ENCODE peak calls at places on chromosome 1, in ten cellular contexts. One of them, this sample, is unnamed.

GRCh38 chr1:114330451-114330983 is 176.8 kb upstream of the SYT6 start:
- DNase-seq in neuronal stem cell: no peak
- DNase-seq in KBM-7: no peak
- DNase-seq in lung microvascular endothelial cell: no peak
- DNase-seq in cardiac muscle cell: no peak
- DNase-seq in T-cell: peak; percentile 40
- DNase-seq in left colon: no peak
- DNase-seq in AG09309: no peak
- DNase-seq in ELR: no peak
- DNase-seq in HFF-Myc: no peak
- DNase-seq in this sample: peak; percentile 18

GRCh38 chr1:185474440-185475149 is 157.6 kb upstream of the IVNS1ABP start:
- DNase-seq in neuronal stem cell: no peak
- DNase-seq in KBM-7: no peak
- DNase-seq in lung microvascular endothelial cell: no peak
- DNase-seq in cardiac muscle cell: no peak
- DNase-seq in T-cell: no peak
- DNase-seq in left colon: no peak
- DNase-seq in AG09309: no peak
- DNase-seq in ELR: peak; percentile 46
- DNase-seq in HFF-Myc: no peak
- DNase-seq in this sample: peak; percentile 38

GRCh38 chr1:205279986-205280385 is 41.6 kb downstream of the NUAK2 start:
- DNase-seq in neuronal stem cell: no peak
- DNase-seq in KBM-7: no peak
- DNase-seq in lung microvascular endothelial cell: no peak
- DNase-seq in cardiac muscle cell: no peak
- DNase-seq in T-cell: peak; percentile 24
- DNase-seq in left colon: no peak
- DNase-seq in AG09309: no peak
- DNase-seq in ELR: no peak
- DNase-seq in HFF-Myc: no peak
- DNase-seq in this sample: peak; percentile 43

GRCh38 chr1:116553386-116554115 is 17.3 kb downstream of the CD58 start:
- DNase-seq in neuronal stem cell: no peak
- DNase-seq in KBM-7: no peak
- DNase-seq in lung microvascular endothelial cell: no peak
- DNase-seq in cardiac muscle cell: no peak
- DNase-seq in T-cell: no peak
- DNase-seq in left colon: no peak
- DNase-seq in AG09309: no peak
- DNase-seq in ELR: peak; percentile 40
- DNase-seq in HFF-Myc: no peak
- DNase-seq in this sample: no peak

GRCh38 chr1:85203573-85204169 is 2.9 kb upstream of the SYDE2 start:
- DNase-seq in neuronal stem cell: no peak
- DNase-seq in KBM-7: no peak
- DNase-seq in lung microvascular endothelial cell: peak; percentile 77
- DNase-seq in cardiac muscle cell: no peak
- DNase-seq in T-cell: no peak
- DNase-seq in left colon: no peak
- DNase-seq in AG09309: peak; percentile 17
- DNase-seq in ELR: peak; percentile 71
- DNase-seq in HFF-Myc: no peak
- DNase-seq in this sample: no peak

GRCh38 chr1:217857061-217857460 is 225.9 kb downstream of the SPATA17 start:
- DNase-seq in neuronal stem cell: no peak
- DNase-seq in KBM-7: no peak
- DNase-seq in lung microvascular endothelial cell: no peak
- DNase-seq in cardiac muscle cell: peak; percentile 6
- DNase-seq in T-cell: no peak
- DNase-seq in left colon: no peak
- DNase-seq in AG09309: no peak
- DNase-seq in ELR: no peak
- DNase-seq in HFF-Myc: no peak
- DNase-seq in this sample: no peak

GRCh38 chr1:43338001-43338400 is 383 bp downstream of the MPL start:
- DNase-seq in neuronal stem cell: no peak
- DNase-seq in KBM-7: no peak
- DNase-seq in lung microvascular endothelial cell: no peak
- DNase-seq in cardiac muscle cell: no peak
- DNase-seq in T-cell: no peak
- DNase-seq in left colon: no peak
- DNase-seq in AG09309: no peak
- DNase-seq in ELR: no peak
- DNase-seq in HFF-Myc: no peak
- DNase-seq in this sample: no peak

GRCh38 chr1:226104671-226105121 is 42.2 kb downstream of the H3-3A start:
- DNase-seq in neuronal stem cell: no peak
- DNase-seq in KBM-7: no peak
- DNase-seq in lung microvascular endothelial cell: no peak
- DNase-seq in cardiac muscle cell: no peak
- DNase-seq in T-cell: no peak
- DNase-seq in left colon: no peak
- DNase-seq in AG09309: no peak
- DNase-seq in ELR: peak; percentile 81
- DNase-seq in HFF-Myc: no peak
- DNase-seq in this sample: no peak

GRCh38 chr1:15768388-15768787 is 9.8 kb downstream of the FBLIM1 start:
- DNase-seq in neuronal stem cell: no peak
- DNase-seq in KBM-7: no peak
- DNase-seq in lung microvascular endothelial cell: no peak
- DNase-seq in cardiac muscle cell: no peak
- DNase-seq in T-cell: no peak
- DNase-seq in left colon: no peak
- DNase-seq in AG09309: no peak
- DNase-seq in ELR: no peak
- DNase-seq in HFF-Myc: no peak
- DNase-seq in this sample: no peak

GRCh38 chr1:9143250-9143649 is 14.3 kb upstream of the GPR157 start:
- DNase-seq in neuronal stem cell: no peak
- DNase-seq in KBM-7: no peak
- DNase-seq in lung microvascular endothelial cell: no peak
- DNase-seq in cardiac muscle cell: peak; percentile 86
- DNase-seq in T-cell: no peak
- DNase-seq in left colon: no peak
- DNase-seq in AG09309: peak; percentile 65
- DNase-seq in ELR: peak; percentile 62
- DNase-seq in HFF-Myc: no peak
- DNase-seq in this sample: no peak

GRCh38 chr1:236016083-236016482 is 48.8 kb downstream of the NID1 start:
- DNase-seq in neuronal stem cell: no peak
- DNase-seq in KBM-7: no peak
- DNase-seq in lung microvascular endothelial cell: no peak
- DNase-seq in cardiac muscle cell: peak; percentile 47
- DNase-seq in T-cell: no peak
- DNase-seq in left colon: peak; percentile 51
- DNase-seq in AG09309: no peak
- DNase-seq in ELR: no peak
- DNase-seq in HFF-Myc: no peak
- DNase-seq in this sample: peak; percentile 53

GRCh38 chr1:59146056-59146455 is 150.8 kb upstream of the FGGY start:
- DNase-seq in neuronal stem cell: no peak
- DNase-seq in KBM-7: no peak
- DNase-seq in lung microvascular endothelial cell: no peak
- DNase-seq in cardiac muscle cell: no peak
- DNase-seq in T-cell: no peak
- DNase-seq in left colon: no peak
- DNase-seq in AG09309: no peak
- DNase-seq in ELR: no peak
- DNase-seq in HFF-Myc: no peak
- DNase-seq in this sample: no peak

GRCh38 chr1:196407358-196408041 is 200.7 kb downstream of the KCNT2 start:
- DNase-seq in neuronal stem cell: no peak
- DNase-seq in KBM-7: no peak
- DNase-seq in lung microvascular endothelial cell: no peak
- DNase-seq in cardiac muscle cell: peak; percentile 78
- DNase-seq in T-cell: no peak
- DNase-seq in left colon: no peak
- DNase-seq in AG09309: no peak
- DNase-seq in ELR: no peak
- DNase-seq in HFF-Myc: no peak
- DNase-seq in this sample: no peak

GRCh38 chr1:81498370-81499184 is 302.2 kb upstream of the ADGRL2 start:
- DNase-seq in neuronal stem cell: no peak
- DNase-seq in KBM-7: no peak
- DNase-seq in lung microvascular endothelial cell: no peak
- DNase-seq in cardiac muscle cell: no peak
- DNase-seq in T-cell: no peak
- DNase-seq in left colon: no peak
- DNase-seq in AG09309: no peak
- DNase-seq in ELR: no peak
- DNase-seq in HFF-Myc: no peak
- DNase-seq in this sample: no peak

GRCh38 chr1:39628807-39629347 is 10.6 kb downstream of the HEYL start:
- DNase-seq in neuronal stem cell: no peak
- DNase-seq in KBM-7: no peak
- DNase-seq in lung microvascular endothelial cell: no peak
- DNase-seq in cardiac muscle cell: no peak
- DNase-seq in T-cell: no peak
- DNase-seq in left colon: no peak
- DNase-seq in AG09309: no peak
- DNase-seq in ELR: no peak
- DNase-seq in HFF-Myc: no peak
- DNase-seq in this sample: no peak

GRCh38 chr1:26302733-26303405 is 3.6 kb downstream of the UBXN11 start:
- DNase-seq in neuronal stem cell: no peak
- DNase-seq in KBM-7: no peak
- DNase-seq in lung microvascular endothelial cell: no peak
- DNase-seq in cardiac muscle cell: peak; percentile 79
- DNase-seq in T-cell: no peak
- DNase-seq in left colon: no peak
- DNase-seq in AG09309: no peak
- DNase-seq in ELR: peak; percentile 82
- DNase-seq in HFF-Myc: peak; percentile 37
- DNase-seq in this sample: no peak

GRCh38 chr1:36116906-36117305 is 8.1 kb downstream of the COL8A2 start:
- DNase-seq in neuronal stem cell: no peak
- DNase-seq in KBM-7: no peak
- DNase-seq in lung microvascular endothelial cell: no peak
- DNase-seq in cardiac muscle cell: no peak
- DNase-seq in T-cell: no peak
- DNase-seq in left colon: no peak
- DNase-seq in AG09309: no peak
- DNase-seq in ELR: no peak
- DNase-seq in HFF-Myc: no peak
- DNase-seq in this sample: no peak

GRCh38 chr1:208461680-208462079 is 217.5 kb upstream of the PLXNA2 start:
- DNase-seq in neuronal stem cell: no peak
- DNase-seq in KBM-7: no peak
- DNase-seq in lung microvascular endothelial cell: no peak
- DNase-seq in cardiac muscle cell: no peak
- DNase-seq in T-cell: no peak
- DNase-seq in left colon: no peak
- DNase-seq in AG09309: no peak
- DNase-seq in ELR: peak; percentile 21
- DNase-seq in HFF-Myc: no peak
- DNase-seq in this sample: no peak

GRCh38 chr1:11802616-11802972 is 3.2 kb downstream of the MTHFR start:
- DNase-seq in neuronal stem cell: no peak
- DNase-seq in KBM-7: no peak
- DNase-seq in lung microvascular endothelial cell: peak; percentile 32
- DNase-seq in cardiac muscle cell: no peak
- DNase-seq in T-cell: no peak
- DNase-seq in left colon: no peak
- DNase-seq in AG09309: no peak
- DNase-seq in ELR: peak; percentile 34
- DNase-seq in HFF-Myc: no peak
- DNase-seq in this sample: no peak

GRCh38 chr1:27634982-27635362 is at the start of gene FGR:
- DNase-seq in neuronal stem cell: no peak
- DNase-seq in KBM-7: no peak
- DNase-seq in lung microvascular endothelial cell: no peak
- DNase-seq in cardiac muscle cell: no peak
- DNase-seq in T-cell: no peak
- DNase-seq in left colon: no peak
- DNase-seq in AG09309: no peak
- DNase-seq in ELR: no peak
- DNase-seq in HFF-Myc: no peak
- DNase-seq in this sample: no peak

This sample was measured in transverse colon.